ENCODE peak calls at places on chromosomes 7 and 10, in six cellular contexts. One of them, this sample, is unnamed.

GRCh38 chr10:33939892-33940291 is 605.4 kb upstream of the NRP1 start:
- DNase-seq in H9: peak; percentile 30
- DNase-seq in H1: no peak
- DNase-seq in neuronal stem cell: no peak
- DNase-seq in IMR-90: no peak
- DNase-seq in mesenchymal stem cell: no peak
- DNase-seq in this sample: no peak

GRCh38 chr7:1536105-1536767 is 5.7 kb downstream of the MAFK start:
- DNase-seq in neuronal stem cell: no peak
- DNase-seq in H1: no peak
- DNase-seq in H9: no peak
- DNase-seq in mesenchymal stem cell: no peak
- DNase-seq in IMR-90: no peak
- DNase-seq in this sample: no peak

GRCh38 chr10:11898372-11899066 is 75.4 kb downstream of the PROSER2 start:
- DNase-seq in IMR-90: peak; percentile 30
- DNase-seq in mesenchymal stem cell: no peak
- DNase-seq in H9: peak; percentile 24
- DNase-seq in neuronal stem cell: no peak
- DNase-seq in H1: no peak
- DNase-seq in this sample: peak; percentile 98

GRCh38 chr7:132871419-132871818 is 210.5 kb downstream of the CHCHD3 start:
- DNase-seq in H9: no peak
- DNase-seq in mesenchymal stem cell: no peak
- DNase-seq in H1: no peak
- DNase-seq in neuronal stem cell: no peak
- DNase-seq in IMR-90: no peak
- DNase-seq in this sample: no peak

GRCh38 chr10:61992683-61993629 is 91.5 kb downstream of the ARID5B start:
- DNase-seq in neuronal stem cell: no peak
- DNase-seq in IMR-90: peak; percentile 88
- DNase-seq in mesenchymal stem cell: peak; percentile 96
- DNase-seq in H9: no peak
- DNase-seq in H1: no peak
- DNase-seq in this sample: peak; percentile 75

GRCh38 chr7:153445641-153446040 is 606.6 kb upstream of the DPP6 start:
- DNase-seq in mesenchymal stem cell: no peak
- DNase-seq in H9: no peak
- DNase-seq in IMR-90: no peak
- DNase-seq in H1: no peak
- DNase-seq in neuronal stem cell: no peak
- DNase-seq in this sample: no peak

GRCh38 chr10:72087969-72088878 is at the start of gene SPOCK2:
- DNase-seq in mesenchymal stem cell: peak; percentile 35
- DNase-seq in neuronal stem cell: peak; percentile 30
- DNase-seq in IMR-90: no peak
- DNase-seq in H1: peak; percentile 70
- DNase-seq in H9: no peak
- DNase-seq in this sample: no peak

GRCh38 chr7:25913574-25914224 is 238.3 kb upstream of the NFE2L3 start:
- DNase-seq in mesenchymal stem cell: no peak
- DNase-seq in neuronal stem cell: no peak
- DNase-seq in H9: no peak
- DNase-seq in IMR-90: no peak
- DNase-seq in H1: no peak
- DNase-seq in this sample: no peak

GRCh38 chr10:37095822-37096593 is 29.4 kb upstream of the ANKRD30A start:
- DNase-seq in IMR-90: no peak
- DNase-seq in H9: no peak
- DNase-seq in mesenchymal stem cell: no peak
- DNase-seq in neuronal stem cell: no peak
- DNase-seq in H1: no peak
- DNase-seq in this sample: no peak

GRCh38 chr10:93436577-93436976 is 45.6 kb downstream of the MYOF start:
- DNase-seq in H9: no peak
- DNase-seq in neuronal stem cell: no peak
- DNase-seq in H1: no peak
- DNase-seq in mesenchymal stem cell: peak; percentile 99
- DNase-seq in IMR-90: peak; percentile 97
- DNase-seq in this sample: peak; percentile 88

GRCh38 chr7:106003525-106004064 is 40.5 kb downstream of the CDHR3 start:
- DNase-seq in H9: no peak
- DNase-seq in neuronal stem cell: no peak
- DNase-seq in mesenchymal stem cell: no peak
- DNase-seq in IMR-90: no peak
- DNase-seq in H1: no peak
- DNase-seq in this sample: no peak

GRCh38 chr7:47327698-47328391 is 254.1 kb downstream of the TNS3 start:
- DNase-seq in H9: peak; percentile 91
- DNase-seq in neuronal stem cell: peak; percentile 84
- DNase-seq in H1: peak; percentile 85
- DNase-seq in IMR-90: peak; percentile 81
- DNase-seq in mesenchymal stem cell: peak; percentile 92
- DNase-seq in this sample: peak; percentile 79

GRCh38 chr7:70791341-70791740 is 340.6 kb upstream of the GALNT17 start:
- DNase-seq in H9: no peak
- DNase-seq in IMR-90: no peak
- DNase-seq in neuronal stem cell: no peak
- DNase-seq in H1: no peak
- DNase-seq in mesenchymal stem cell: no peak
- DNase-seq in this sample: no peak

GRCh38 chr7:156533420-156533819 is 107.2 kb upstream of the RNF32 start:
- DNase-seq in IMR-90: no peak
- DNase-seq in mesenchymal stem cell: no peak
- DNase-seq in neuronal stem cell: no peak
- DNase-seq in H1: no peak
- DNase-seq in H9: no peak
- DNase-seq in this sample: no peak

GRCh38 chr7:156533964-156534363 is 106.6 kb upstream of the RNF32 start:
- DNase-seq in H9: no peak
- DNase-seq in H1: peak; percentile 10
- DNase-seq in neuronal stem cell: no peak
- DNase-seq in mesenchymal stem cell: no peak
- DNase-seq in IMR-90: no peak
- DNase-seq in this sample: no peak

GRCh38 chr7:156532016-156532602 is 108.5 kb upstream of the RNF32 start:
- DNase-seq in IMR-90: no peak
- DNase-seq in H1: peak; percentile 24
- DNase-seq in neuronal stem cell: no peak
- DNase-seq in mesenchymal stem cell: no peak
- DNase-seq in H9: no peak
- DNase-seq in this sample: no peak

GRCh38 chr7:156537006-156537405 is 103.6 kb upstream of the RNF32 start:
- DNase-seq in IMR-90: no peak
- DNase-seq in H9: no peak
- DNase-seq in neuronal stem cell: no peak
- DNase-seq in mesenchymal stem cell: no peak
- DNase-seq in H1: no peak
- DNase-seq in this sample: no peak

DNA sequence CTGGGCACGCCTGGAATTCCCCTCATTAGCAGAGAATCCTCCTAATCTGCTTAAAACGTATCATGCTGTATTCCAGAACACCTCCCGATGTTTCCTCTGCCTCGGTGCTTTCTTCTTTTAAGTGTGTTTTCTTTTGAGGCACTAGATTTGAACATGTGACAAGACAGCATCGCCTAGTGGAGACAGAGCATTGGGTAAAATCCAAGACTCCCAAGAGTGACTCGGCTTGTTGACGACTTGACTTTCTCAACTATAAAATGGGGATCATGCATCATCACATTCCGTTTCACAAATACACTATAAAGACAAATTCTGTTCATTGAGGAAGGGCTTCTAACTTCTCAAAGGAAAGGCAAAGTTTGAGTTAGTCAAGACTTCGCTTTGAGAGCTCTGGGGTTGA is 105.6 kb upstream of the RNF32 start:
- DNase-seq in neuronal stem cell: no peak
- DNase-seq in H1: no peak
- DNase-seq in H9: no peak
- DNase-seq in mesenchymal stem cell: no peak
- DNase-seq in IMR-90: no peak
- DNase-seq in this sample: no peak
- H4K91ac ChIP-seq in neuronal stem cell: no peak overlapping the region
- H4K91ac ChIP-seq in H1: no peak overlapping the region
- H4K91ac ChIP-seq in H9: no peak overlapping the region
- H4K91ac ChIP-seq in mesenchymal stem cell: no peak overlapping the region
- H4K91ac ChIP-seq in IMR-90: no peak overlapping the region
- H4K91ac ChIP-seq in this sample: no peak overlapping the region

GRCh38 chr10:123614888-123615287 is 51.3 kb upstream of the GPR26 start:
- DNase-seq in IMR-90: peak; percentile 7
- DNase-seq in H9: peak; percentile 87
- DNase-seq in neuronal stem cell: peak; percentile 87
- DNase-seq in mesenchymal stem cell: no peak
- DNase-seq in H1: peak; percentile 96
- DNase-seq in this sample: peak; percentile 61
- H4K91ac ChIP-seq in IMR-90: no peak overlapping the region
- H4K91ac ChIP-seq in H9: no peak overlapping the region
- H4K91ac ChIP-seq in neuronal stem cell: no peak overlapping the region
- H4K91ac ChIP-seq in mesenchymal stem cell: no peak overlapping the region
- H4K91ac ChIP-seq in H1: no peak overlapping the region
- H4K91ac ChIP-seq in this sample: no peak overlapping the region

GRCh38 chr7:130371059-130371458 is 9.2 kb upstream of the CPA1 start:
- DNase-seq in H1: no peak
- DNase-seq in mesenchymal stem cell: peak; percentile 56
- DNase-seq in neuronal stem cell: no peak
- DNase-seq in IMR-90: peak; percentile 52
- DNase-seq in H9: no peak
- DNase-seq in this sample: no peak

GRCh38 chr7:130368347-130368746 is 11.9 kb upstream of the CPA1 start:
- DNase-seq in H1: no peak
- DNase-seq in mesenchymal stem cell: no peak
- DNase-seq in IMR-90: no peak
- DNase-seq in neuronal stem cell: no peak
- DNase-seq in H9: no peak
- DNase-seq in this sample: no peak

GRCh38 chr7:130369110-130369711 is 11.1 kb upstream of the CPA1 start:
- DNase-seq in H9: no peak
- DNase-seq in IMR-90: peak; percentile 75
- DNase-seq in H1: no peak
- DNase-seq in neuronal stem cell: no peak
- DNase-seq in mesenchymal stem cell: peak; percentile 92
- DNase-seq in this sample: no peak

GRCh38 chr7:130367836-130368235 is 12.5 kb upstream of the CPA1 start:
- DNase-seq in neuronal stem cell: no peak
- DNase-seq in mesenchymal stem cell: no peak
- DNase-seq in H9: no peak
- DNase-seq in H1: no peak
- DNase-seq in IMR-90: no peak
- DNase-seq in this sample: no peak

DNA sequence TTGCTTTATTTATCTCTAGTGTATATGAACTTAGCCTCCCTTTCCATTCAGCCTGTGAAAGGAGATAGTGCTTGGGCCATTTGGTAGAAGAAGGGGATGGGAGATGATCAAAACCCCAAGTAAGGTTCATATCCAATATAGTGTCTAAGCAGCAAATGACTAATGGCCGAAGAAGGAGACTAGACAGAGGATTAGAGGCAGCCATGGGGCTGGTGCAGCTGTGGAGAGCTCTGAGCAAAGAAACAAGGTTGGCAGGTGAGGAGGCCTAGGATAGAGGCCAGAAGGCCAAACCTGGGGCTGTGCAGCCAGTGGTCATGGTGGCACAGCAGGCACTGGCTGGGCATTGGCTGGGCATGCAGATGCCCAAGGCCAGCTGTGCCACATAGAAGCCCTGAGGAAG is 10.5 kb upstream of the CPA1 start:
- DNase-seq in H1: no peak
- DNase-seq in IMR-90: no peak
- DNase-seq in neuronal stem cell: no peak
- DNase-seq in mesenchymal stem cell: peak; percentile 67
- DNase-seq in H9: no peak
- DNase-seq in this sample: no peak
- H4K91ac ChIP-seq in H1: no peak overlapping the region
- H4K91ac ChIP-seq in IMR-90: peak overlapping the region; percentile 95
- H4K91ac ChIP-seq in neuronal stem cell: no peak overlapping the region
- H4K91ac ChIP-seq in mesenchymal stem cell: peak overlapping the region; percentile 99
- H4K91ac ChIP-seq in H9: no peak overlapping the region
- H4K91ac ChIP-seq in this sample: peak overlapping the region; percentile 64

DNA sequence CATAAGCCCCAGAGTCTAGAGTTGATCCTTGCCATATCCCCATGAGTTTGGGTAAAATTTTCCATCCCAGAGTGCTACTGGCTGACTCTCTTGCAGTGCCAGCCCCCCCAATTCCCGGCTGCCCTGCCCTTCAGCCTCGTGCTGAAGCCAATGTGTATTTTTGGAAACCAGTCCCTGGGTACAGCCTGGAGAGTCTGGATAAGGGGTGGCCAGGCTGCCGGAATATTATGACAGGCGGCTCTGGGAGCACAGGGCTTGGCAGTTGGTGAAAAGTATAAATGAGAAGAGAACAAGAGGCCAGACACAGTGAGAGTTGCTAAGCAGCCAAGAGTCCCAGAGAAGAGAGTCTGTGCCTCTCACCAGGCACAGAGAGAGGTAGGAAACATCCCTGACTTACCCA is 53.6 kb downstream of the TMEM130 start:
- DNase-seq in H1: no peak
- DNase-seq in IMR-90: no peak
- DNase-seq in H9: no peak
- DNase-seq in neuronal stem cell: no peak
- DNase-seq in mesenchymal stem cell: no peak
- DNase-seq in this sample: no peak
- H4K91ac ChIP-seq in H1: no peak overlapping the region
- H4K91ac ChIP-seq in IMR-90: no peak overlapping the region
- H4K91ac ChIP-seq in H9: no peak overlapping the region
- H4K91ac ChIP-seq in neuronal stem cell: no peak overlapping the region
- H4K91ac ChIP-seq in mesenchymal stem cell: no peak overlapping the region
- H4K91ac ChIP-seq in this sample: no peak overlapping the region

GRCh38 chr10:5649746-5650145 is 16.6 kb downstream of the ASB13 start:
- DNase-seq in IMR-90: no peak
- DNase-seq in neuronal stem cell: no peak
- DNase-seq in H9: no peak
- DNase-seq in mesenchymal stem cell: no peak
- DNase-seq in H1: no peak
- DNase-seq in this sample: no peak
- H4K91ac ChIP-seq in IMR-90: no peak overlapping the region
- H4K91ac ChIP-seq in neuronal stem cell: no peak overlapping the region
- H4K91ac ChIP-seq in H9: no peak overlapping the region
- H4K91ac ChIP-seq in mesenchymal stem cell: no peak overlapping the region
- H4K91ac ChIP-seq in H1: no peak overlapping the region
- H4K91ac ChIP-seq in this sample: no peak overlapping the region

GRCh38 chr7:136441835-136442234 is 426.6 kb upstream of the CHRM2 start:
- DNase-seq in H9: no peak
- DNase-seq in neuronal stem cell: no peak
- DNase-seq in mesenchymal stem cell: no peak
- DNase-seq in H1: no peak
- DNase-seq in IMR-90: no peak
- DNase-seq in this sample: no peak
- H4K91ac ChIP-seq in H9: no peak overlapping the region
- H4K91ac ChIP-seq in neuronal stem cell: no peak overlapping the region
- H4K91ac ChIP-seq in mesenchymal stem cell: no peak overlapping the region
- H4K91ac ChIP-seq in H1: no peak overlapping the region
- H4K91ac ChIP-seq in IMR-90: no peak overlapping the region
- H4K91ac ChIP-seq in this sample: no peak overlapping the region